ENCODE peak calls at places on chromosome 19, in seven cellular contexts. K is mesendoderm; R is T-helper 2 cell; M is M059J; I is activated naive CD8-positive, alpha-beta T cell treated with anti-CD3 and anti-CD28 coated beads for 36 hours; J is dermis microvascular lymphatic vessel endothelial cell; E is GM23338. V is an unnamed sample.

GRCh38 chr19:7527516-7528191 is 5.2 kb downstream of the MCOLN1 start:
- DNase-seq in J (no peak), K (no peak), R (no peak), M (no peak), I (no peak), E (no peak), V (no peak)

GRCh38 chr19:24159707-24160106 is 72.7 kb downstream of the ZNF254 start:
- DNase-seq in M (peak; percentile 9), J (no peak), E (peak; percentile 58), R (no peak), K (peak; percentile 45), I (no peak), V (peak; percentile 14)

GRCh38 chr19:17490411-17490810 is 20.1 kb downstream of the SLC27A1 start:
- DNase-seq in K (no peak), J (no peak), E (no peak), R (peak; percentile 38), M (no peak), I (no peak), V (no peak)

GRCh38 chr19:45376045-45376724 is 5.8 kb upstream of the ERCC2 start:
- DNase-seq in E (peak; percentile 96), M (peak; percentile 99), J (peak; percentile 68), K (peak; percentile 97), R (no peak), I (no peak), V (peak; percentile 98)

GRCh38 chr19:38361633-38362075 is 12.7 kb upstream of the PSMD8 start:
- DNase-seq in M (no peak), K (peak; percentile 95), E (peak; percentile 99), R (peak; percentile 35), J (peak; percentile 47), I (peak; percentile 78), V (peak; percentile 82)

GRCh38 chr19:3785938-3786824 is at the start of gene MATK:
- DNase-seq in K (no peak), I (peak; percentile 54), J (no peak), M (no peak), E (peak; percentile 74), R (peak; percentile 47), V (no peak)

GRCh38 chr19:13012690-13013608 is 17.7 kb downstream of the NFIX start:
- DNase-seq in J (no peak), I (peak; percentile 60), K (peak; percentile 47), E (peak; percentile 68), M (peak; percentile 84), R (peak; percentile 44), V (peak; percentile 64)

GRCh38 chr19:18310118-18310909 is 12.6 kb downstream of the LSM4 start:
- DNase-seq in I (no peak), J (no peak), M (no peak), E (no peak), K (no peak), R (no peak), V (no peak)

GRCh38 chr19:32901504-32902161 is 32.1 kb upstream of the SLC7A9 start:
- DNase-seq in M (peak; percentile 15), R (no peak), I (no peak), J (no peak), K (no peak), E (peak; percentile 18), V (no peak)

GRCh38 chr19:30319411-30319810 is 52.8 kb upstream of the ZNF536 start:
- DNase-seq in E (no peak), K (no peak), M (no peak), J (no peak), I (no peak), R (no peak), V (no peak)